ENCODE peak calls at places on chromosomes 7 and 10, in four cellular contexts. I, D, K and M are unnamed samples.
A peak's percentile ranks its signal among the peaks of the same experiment; 100 is the strongest.

GRCh38 chr7:118429141-118429540 is 204.6 kb downstream of the ANKRD7 start:
- DNase-seq in D (no peak), K (no peak), I (no peak), M (no peak)

GRCh38 chr7:54880326-54880989 is 121.4 kb upstream of the SEC61G start:
- DNase-seq in K (no peak), D (no peak), I (no peak), M (no peak)

GRCh38 chr10:100811752-100812750 is 66.7 kb downstream of the PAX2 start:
- DNase-seq in D (no peak), K (no peak), I (no peak), M (peak; percentile 59)

GRCh38 chr10:58384095-58384494 is 1.1 kb upstream of the TFAM start:
- DNase-seq in D (no peak), I (no peak), K (no peak), M (no peak)

GRCh38 chr7:12508554-12508953 is 62.0 kb upstream of the SCIN start:
- DNase-seq in I (no peak), D (no peak), K (no peak), M (no peak)

GRCh38 chr10:124092270-124093075 is 925 bp downstream of the CHST15 start:
- DNase-seq in D (peak; percentile 64), K (peak; percentile 87), I (peak; percentile 47), M (peak; percentile 89)

GRCh38 chr7:122136639-122137253 is 7.3 kb downstream of the AASS start:
- DNase-seq in K (no peak), I (no peak), D (no peak), M (no peak)

GRCh38 chr10:85612833-85613232 is 753.8 kb downstream of the GRID1 start:
- DNase-seq in D (no peak), I (no peak), K (no peak), M (no peak)

GRCh38 chr10:26451903-26452302 is 13.8 kb downstream of the APBB1IP start:
- DNase-seq in D (no peak), I (no peak), K (no peak), M (no peak)

GRCh38 chr10:62506371-62506770 is 132.2 kb downstream of the ZNF365 start:
- DNase-seq in D (no peak), I (no peak), K (no peak), M (no peak)

GRCh38 chr7:21086688-21087087 is 300.0 kb upstream of the SP8 start:
- DNase-seq in K (no peak), D (no peak), I (no peak), M (no peak)

GRCh38 chr10:11510714-11511113 is 100.7 kb downstream of the USP6NL start:
- DNase-seq in K (no peak), I (no peak), D (no peak), M (no peak)

GRCh38 chr7:112419543-112420130 is 30.6 kb upstream of the IFRD1 start:
- DNase-seq in I (no peak), D (no peak), K (no peak), M (no peak)

GRCh38 chr7:137619181-137619580 is 227.6 kb downstream of the DGKI start:
- DNase-seq in I (no peak), D (no peak), K (no peak), M (no peak)

GRCh38 chr10:5890519-5890878 is 456 bp downstream of the FBH1 start:
- DNase-seq in D (no peak), K (peak; percentile 72), I (no peak), M (peak; percentile 55)

GRCh38 chr10:2895616-2896196 is 171.6 kb upstream of the PFKP start:
- DNase-seq in D (no peak), I (no peak), K (no peak), M (no peak)

GRCh38 chr7:151824285-151824950 is 52.5 kb downstream of the PRKAG2 start:
- DNase-seq in I (no peak), D (no peak), K (no peak), M (no peak)

GRCh38 chr7:139043823-139044812 is 8.3 kb upstream of the ZC3HAV1L start:
- DNase-seq in K (no peak), D (no peak), I (no peak), M (no peak)

GRCh38 chr7:117157121-117157870 is 165.6 kb downstream of the WNT2 start:
- DNase-seq in K (no peak), D (peak; percentile 17), I (peak; percentile 64), M (peak; percentile 80)

GRCh38 chr10:24894728-24895127 is 57.7 kb downstream of the PRTFDC1 start:
- DNase-seq in I (no peak), D (no peak), K (no peak), M (no peak)

GRCh38 chr7:95609277-95609971 is 13.1 kb upstream of the PDK4 start:
- DNase-seq in K (peak; percentile 82), I (peak; percentile 56), D (no peak), M (peak; percentile 54)

GRCh38 chr7:95607477-95608010 is 11.2 kb upstream of the PDK4 start:
- DNase-seq in I (peak; percentile 62), K (peak; percentile 85), D (no peak), M (peak; percentile 52)

GRCh38 chr7:95611224-95611623 is 14.9 kb upstream of the PDK4 start:
- DNase-seq in D (no peak), K (no peak), I (no peak), M (no peak)

GRCh38 chr7:95605275-95605674 is 9.0 kb upstream of the PDK4 start:
- DNase-seq in I (no peak), D (no peak), K (peak; percentile 66), M (no peak)

DNA sequence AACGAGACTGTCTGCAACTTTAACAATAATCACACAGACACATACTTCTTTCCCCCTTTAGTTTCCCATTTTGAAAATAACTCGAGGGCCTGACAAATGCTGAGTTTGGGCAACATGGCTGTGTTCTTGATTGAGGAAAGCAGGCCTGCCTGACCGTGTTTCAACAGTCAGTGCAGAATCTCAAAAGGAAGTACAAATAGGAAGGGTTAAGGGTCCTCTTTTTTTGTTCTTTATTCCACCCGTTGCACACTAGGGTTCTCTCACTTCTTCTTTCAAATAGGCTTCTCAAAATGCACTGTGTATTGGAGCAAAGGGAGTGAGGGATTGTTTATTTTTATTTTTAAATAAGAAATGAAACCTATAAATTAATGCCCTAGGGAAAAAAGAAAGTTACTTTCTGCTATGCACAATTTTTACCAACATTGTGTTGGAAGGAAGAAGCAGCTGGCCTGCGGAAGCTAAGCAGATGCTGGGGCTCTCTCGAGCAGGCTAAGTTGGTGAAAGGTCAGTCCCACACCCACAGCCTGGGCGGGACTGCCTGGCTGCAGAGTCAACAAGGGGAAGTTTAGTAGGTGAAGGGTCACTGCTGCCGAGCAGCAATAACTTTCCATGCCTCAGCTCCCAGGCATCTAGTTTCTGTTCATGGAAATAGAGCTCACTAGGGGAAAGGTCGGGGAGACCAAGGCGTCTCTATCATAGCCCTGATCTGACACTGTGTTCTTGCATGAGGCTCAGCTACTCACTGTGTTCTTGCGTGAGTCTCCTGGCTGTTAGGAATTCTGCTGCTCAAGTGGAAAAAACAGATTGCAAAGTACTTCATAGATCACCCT is 12.2 kb upstream of the PDK4 start:
- DNase-seq in D (peak; percentile 93), K (peak; percentile 99), I (peak; percentile 96), M (peak; percentile 89)
- H3K4me3 ChIP-seq in D (peak overlapping the region; percentile 53), K (no peak overlapping the region), I (peak overlapping the region; percentile 24), M (no peak overlapping the region)

GRCh38 chr7:130632111-130632510 is 36.4 kb downstream of the COPG2 start:
- DNase-seq in I (no peak), D (no peak), K (no peak), M (no peak)
- H3K4me1 ChIP-seq in I (no peaks in the 10 kb centered on the region), D (no peaks in the 10 kb centered on the region), K (no peaks in the 10 kb centered on the region), M (no peaks in the 10 kb centered on the region)

GRCh38 chr7:89687266-89687665 is 467.0 kb upstream of the STEAP1 start:
- DNase-seq in D (no peak), K (no peak), I (no peak), M (no peak)

GRCh38 chr7:89685287-89685686 is 469.0 kb upstream of the STEAP1 start:
- DNase-seq in K (no peak), I (no peak), D (no peak), M (no peak)

GRCh38 chr7:89680161-89680560 is 474.1 kb upstream of the STEAP1 start:
- DNase-seq in I (no peak), K (no peak), D (no peak), M (no peak)

GRCh38 chr7:89681448-89681847 is 472.8 kb upstream of the STEAP1 start:
- DNase-seq in K (no peak), D (no peak), I (no peak), M (no peak)
- H3K27ac ChIP-seq in K (no peak overlapping the region), D (no peak overlapping the region), I (no peak overlapping the region), M (no peak overlapping the region)

DNA sequence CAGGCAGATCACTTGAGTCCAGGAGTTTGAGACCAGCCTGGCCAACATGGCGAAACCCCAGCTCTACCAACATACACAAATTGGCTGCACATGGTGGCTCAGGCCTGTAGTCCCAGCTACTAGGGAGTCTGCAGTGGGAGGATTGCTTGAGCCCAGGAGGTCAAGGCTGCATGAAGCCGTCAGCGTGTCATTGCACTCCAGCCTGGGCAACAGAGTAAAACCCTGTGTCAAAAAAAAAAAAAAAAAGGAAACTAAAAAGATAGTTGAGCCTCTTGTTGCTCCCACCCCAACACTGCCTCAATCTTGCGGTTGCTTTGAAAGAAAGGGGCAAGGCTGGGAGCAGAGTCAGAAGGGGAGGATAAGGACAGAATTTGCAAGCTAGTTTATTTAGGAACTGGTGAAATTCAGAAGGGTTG is 69.9 kb downstream of the SYPL1 start:
- DNase-seq in K (no peak), D (no peak), I (no peak), M (no peak)
- H3K4me3 ChIP-seq in K (no peak overlapping the region), D (no peak overlapping the region), I (no peak overlapping the region), M (no peak overlapping the region)

DNA sequence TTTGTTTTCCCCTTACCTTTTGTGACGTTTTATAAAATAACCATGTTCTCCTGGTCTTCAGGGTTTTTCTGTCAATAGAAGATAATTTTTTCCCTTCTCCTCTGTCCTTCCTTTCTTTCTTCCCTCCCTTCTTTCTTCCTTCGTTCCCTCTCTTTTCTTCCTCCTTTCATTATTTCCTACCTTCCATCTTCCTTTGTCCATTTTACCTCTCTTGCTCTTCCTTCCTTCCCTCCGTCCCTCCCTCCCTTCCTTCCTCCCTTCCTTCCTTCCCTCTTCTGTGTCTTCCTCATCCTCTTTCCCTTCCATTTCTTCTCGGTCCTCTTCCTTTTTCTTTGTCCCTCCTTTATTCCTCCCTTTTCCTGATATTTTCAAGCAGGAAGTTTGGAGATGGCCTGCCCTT is 128.2 kb downstream of the TEX36 start:
- DNase-seq in I (no peak), D (no peak), K (no peak), M (no peak)
- H3K4me1 ChIP-seq in I (no peaks in the 10 kb centered on the region), D (no peaks in the 10 kb centered on the region), K (no peaks in the 10 kb centered on the region), M (no peaks in the 10 kb centered on the region)

DNA sequence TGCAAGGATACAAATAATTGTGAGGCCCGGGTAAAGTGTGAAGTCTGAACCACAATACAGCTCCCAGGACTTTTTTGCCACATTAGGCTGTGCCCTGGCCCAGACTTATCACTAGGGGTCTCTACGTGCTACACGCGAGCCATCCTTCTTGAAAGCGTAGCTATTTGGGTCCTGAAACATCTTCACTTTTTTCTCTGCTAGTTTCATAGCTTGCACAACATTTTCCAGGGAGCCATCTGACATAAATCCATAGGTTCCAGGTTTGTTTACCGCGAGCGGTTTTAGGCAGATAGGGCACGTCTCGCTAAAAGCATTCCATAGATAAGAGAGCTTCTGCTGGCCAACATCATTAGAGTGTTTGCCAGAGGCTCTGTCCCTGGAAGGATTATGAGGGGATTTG is 226.5 kb downstream of the RPS24 start:
- DNase-seq in K (no peak), I (no peak), D (no peak), M (no peak)
- H3K27ac ChIP-seq in K (no peak overlapping the region), I (no peak overlapping the region), D (no peak overlapping the region), M (no peak overlapping the region)